ENCODE peak calls at places on chromosomes 4 and X, in five cellular contexts. One of them, this sample, is unnamed.
A peak's percentile ranks its signal among the peaks of the same experiment; 100 is the strongest.

GRCh38 chr4:8791609-8792008 is 80.0 kb downstream of the HMX1 start:
- DNase-seq in GDM1: no peak
- DNase-seq in left ventricle myocardium superior: no peak
- DNase-seq in skeletal muscle cell: no peak
- DNase-seq in neuronal stem cell: no peak
- DNase-seq in this sample: no peak

GRCh38 chr4:27011401-27011800 is 150.8 kb downstream of the STIM2 start:
- DNase-seq in GDM1: no peak
- DNase-seq in left ventricle myocardium superior: no peak
- DNase-seq in skeletal muscle cell: no peak
- DNase-seq in neuronal stem cell: no peak
- DNase-seq in this sample: no peak

GRCh38 chr4:155207534-155208257 is 740 bp upstream of the NPY2R start:
- DNase-seq in GDM1: no peak
- DNase-seq in left ventricle myocardium superior: no peak
- DNase-seq in skeletal muscle cell: no peak
- DNase-seq in neuronal stem cell: peak; percentile 58
- DNase-seq in this sample: no peak

GRCh38 chrX:54479471-54480122 is 16.4 kb downstream of the FGD1 start:
- DNase-seq in GDM1: no peak
- DNase-seq in left ventricle myocardium superior: no peak
- DNase-seq in skeletal muscle cell: no peak
- DNase-seq in neuronal stem cell: no peak
- DNase-seq in this sample: no peak

GRCh38 chr4:86608757-86609375 is 14.8 kb downstream of the PTPN13 start:
- DNase-seq in GDM1: no peak
- DNase-seq in left ventricle myocardium superior: no peak
- DNase-seq in skeletal muscle cell: no peak
- DNase-seq in neuronal stem cell: no peak
- DNase-seq in this sample: no peak

GRCh38 chr4:1031956-1032795 is 20.8 kb downstream of the FGFRL1 start:
- DNase-seq in GDM1: no peak
- DNase-seq in left ventricle myocardium superior: no peak
- DNase-seq in skeletal muscle cell: no peak
- DNase-seq in neuronal stem cell: no peak
- DNase-seq in this sample: no peak

GRCh38 chr4:67198757-67199156 is 346.5 kb downstream of the CENPC start:
- DNase-seq in GDM1: no peak
- DNase-seq in left ventricle myocardium superior: no peak
- DNase-seq in skeletal muscle cell: no peak
- DNase-seq in neuronal stem cell: no peak
- DNase-seq in this sample: peak; percentile 3

GRCh38 chr4:150261571-150261970 is 183.3 kb downstream of the DCLK2 start:
- DNase-seq in GDM1: no peak
- DNase-seq in left ventricle myocardium superior: no peak
- DNase-seq in skeletal muscle cell: no peak
- DNase-seq in neuronal stem cell: no peak
- DNase-seq in this sample: no peak

GRCh38 chrX:155767101-155767878 is 113.9 kb upstream of the VAMP7 start:
- DNase-seq in GDM1: no peak
- DNase-seq in left ventricle myocardium superior: peak; percentile 51
- DNase-seq in skeletal muscle cell: peak; percentile 49
- DNase-seq in neuronal stem cell: peak; percentile 54
- DNase-seq in this sample: peak; percentile 41

GRCh38 chrX:148223361-148223760 is 242.2 kb downstream of the FMR1NB start:
- DNase-seq in GDM1: no peak
- DNase-seq in left ventricle myocardium superior: no peak
- DNase-seq in skeletal muscle cell: no peak
- DNase-seq in neuronal stem cell: no peak
- DNase-seq in this sample: no peak

GRCh38 chr4:116016201-116016600 is 902.8 kb upstream of the NDST4 start:
- DNase-seq in GDM1: no peak
- DNase-seq in left ventricle myocardium superior: peak; percentile 21
- DNase-seq in skeletal muscle cell: peak; percentile 56
- DNase-seq in neuronal stem cell: no peak
- DNase-seq in this sample: peak; percentile 68

GRCh38 chr4:18850763-18851331 is 829.3 kb upstream of the LCORL start:
- DNase-seq in GDM1: no peak
- DNase-seq in left ventricle myocardium superior: no peak
- DNase-seq in skeletal muscle cell: no peak
- DNase-seq in neuronal stem cell: no peak
- DNase-seq in this sample: no peak

GRCh38 chr4:165874072-165874798 is 1.2 kb downstream of the TLL1 start:
- DNase-seq in GDM1: no peak
- DNase-seq in left ventricle myocardium superior: no peak
- DNase-seq in skeletal muscle cell: no peak
- DNase-seq in neuronal stem cell: peak; percentile 20
- DNase-seq in this sample: no peak

GRCh38 chrX:115428011-115428410 is 133.0 kb upstream of the PLS3 start:
- DNase-seq in GDM1: no peak
- DNase-seq in left ventricle myocardium superior: no peak
- DNase-seq in skeletal muscle cell: no peak
- DNase-seq in neuronal stem cell: no peak
- DNase-seq in this sample: no peak

GRCh38 chr4:38857354-38858096 is 908 bp upstream of the TLR6 start:
- DNase-seq in GDM1: peak; percentile 64
- DNase-seq in left ventricle myocardium superior: no peak
- DNase-seq in skeletal muscle cell: peak; percentile 85
- DNase-seq in neuronal stem cell: no peak
- DNase-seq in this sample: peak; percentile 80

GRCh38 chrX:112058255-112058654 is 24.3 kb downstream of the TRPC5 start:
- DNase-seq in GDM1: no peak
- DNase-seq in left ventricle myocardium superior: no peak
- DNase-seq in skeletal muscle cell: no peak
- DNase-seq in neuronal stem cell: no peak
- DNase-seq in this sample: peak; percentile 48

GRCh38 chr4:64940698-64941097 is 531.4 kb upstream of the TECRL start:
- DNase-seq in GDM1: no peak
- DNase-seq in left ventricle myocardium superior: no peak
- DNase-seq in skeletal muscle cell: peak; percentile 8
- DNase-seq in neuronal stem cell: no peak
- DNase-seq in this sample: peak; percentile 69

GRCh38 chr4:158203929-158204328 is 6.4 kb upstream of the TMEM144 start:
- DNase-seq in GDM1: no peak
- DNase-seq in left ventricle myocardium superior: no peak
- DNase-seq in skeletal muscle cell: no peak
- DNase-seq in neuronal stem cell: no peak
- DNase-seq in this sample: no peak

GRCh38 chr4:105060628-105061027 is 86.0 kb upstream of the TET2 start:
- DNase-seq in GDM1: peak; percentile 55
- DNase-seq in left ventricle myocardium superior: no peak
- DNase-seq in skeletal muscle cell: peak; percentile 56
- DNase-seq in neuronal stem cell: no peak
- DNase-seq in this sample: no peak

GRCh38 chrX:40996886-40997530 is 88.2 kb upstream of the USP9X start:
- DNase-seq in GDM1: peak; percentile 54
- DNase-seq in left ventricle myocardium superior: no peak
- DNase-seq in skeletal muscle cell: peak; percentile 49
- DNase-seq in neuronal stem cell: peak; percentile 15
- DNase-seq in this sample: no peak

GRCh38 chr4:100742045-100742444 is 224.2 kb upstream of the EMCN start:
- DNase-seq in GDM1: no peak
- DNase-seq in left ventricle myocardium superior: no peak
- DNase-seq in skeletal muscle cell: peak; percentile 40
- DNase-seq in neuronal stem cell: no peak
- DNase-seq in this sample: no peak

GRCh38 chr4:23979534-23979933 is 89.7 kb upstream of the PPARGC1A start:
- DNase-seq in GDM1: no peak
- DNase-seq in left ventricle myocardium superior: no peak
- DNase-seq in skeletal muscle cell: no peak
- DNase-seq in neuronal stem cell: no peak
- DNase-seq in this sample: no peak

GRCh38 chr4:175273995-175274753 is 356.0 kb downstream of the ADAM29 start:
- DNase-seq in GDM1: no peak
- DNase-seq in left ventricle myocardium superior: no peak
- DNase-seq in skeletal muscle cell: peak; percentile 24
- DNase-seq in neuronal stem cell: no peak
- DNase-seq in this sample: peak; percentile 33

GRCh38 chrX:150366951-150367545 is 3.9 kb downstream of the MAMLD1 start:
- DNase-seq in GDM1: no peak
- DNase-seq in left ventricle myocardium superior: no peak
- DNase-seq in skeletal muscle cell: no peak
- DNase-seq in neuronal stem cell: no peak
- DNase-seq in this sample: no peak

GRCh38 chrX:28787206-28787605 is 200.0 kb downstream of the IL1RAPL1 start:
- DNase-seq in GDM1: no peak
- DNase-seq in left ventricle myocardium superior: no peak
- DNase-seq in skeletal muscle cell: peak; percentile 35
- DNase-seq in neuronal stem cell: no peak
- DNase-seq in this sample: peak; percentile 32

GRCh38 chr4:13998850-13999249 is 371.3 kb upstream of the BOD1L1 start:
- DNase-seq in GDM1: no peak
- DNase-seq in left ventricle myocardium superior: no peak
- DNase-seq in skeletal muscle cell: no peak
- DNase-seq in neuronal stem cell: no peak
- DNase-seq in this sample: no peak

GRCh38 chr4:174248407-174248806 is 35.1 kb downstream of the FBXO8 start:
- DNase-seq in GDM1: no peak
- DNase-seq in left ventricle myocardium superior: no peak
- DNase-seq in skeletal muscle cell: no peak
- DNase-seq in neuronal stem cell: no peak
- DNase-seq in this sample: no peak

GRCh38 chr4:81085291-81085690 is 54.8 kb downstream of the BMP3 start:
- DNase-seq in GDM1: no peak
- DNase-seq in left ventricle myocardium superior: no peak
- DNase-seq in skeletal muscle cell: no peak
- DNase-seq in neuronal stem cell: no peak
- DNase-seq in this sample: no peak

GRCh38 chr4:65066106-65066505 is 604.2 kb downstream of the EPHA5 start:
- DNase-seq in GDM1: no peak
- DNase-seq in left ventricle myocardium superior: no peak
- DNase-seq in skeletal muscle cell: no peak
- DNase-seq in neuronal stem cell: no peak
- DNase-seq in this sample: no peak

GRCh38 chr4:175509320-175509719 is 302.7 kb downstream of the GPM6A start:
- DNase-seq in GDM1: no peak
- DNase-seq in left ventricle myocardium superior: no peak
- DNase-seq in skeletal muscle cell: no peak
- DNase-seq in neuronal stem cell: no peak
- DNase-seq in this sample: no peak

GRCh38 chr4:8647094-8647570 is 54.6 kb downstream of the CPZ start:
- DNase-seq in GDM1: no peak
- DNase-seq in left ventricle myocardium superior: no peak
- DNase-seq in skeletal muscle cell: no peak
- DNase-seq in neuronal stem cell: no peak
- DNase-seq in this sample: no peak

GRCh38 chr4:188934320-188934975 is 795.2 kb downstream of the TRIML1 start:
- DNase-seq in GDM1: no peak
- DNase-seq in left ventricle myocardium superior: no peak
- DNase-seq in skeletal muscle cell: peak; percentile 54
- DNase-seq in neuronal stem cell: no peak
- DNase-seq in this sample: peak; percentile 60

GRCh38 chrX:25523574-25523973 is 507.8 kb upstream of the ARX start:
- DNase-seq in GDM1: peak; percentile 6
- DNase-seq in left ventricle myocardium superior: no peak
- DNase-seq in skeletal muscle cell: peak; percentile 19
- DNase-seq in neuronal stem cell: peak; percentile 12
- DNase-seq in this sample: no peak

GRCh38 chr4:102344520-102344954 is 745 bp downstream of the SLC39A8 start:
- DNase-seq in GDM1: peak; percentile 55
- DNase-seq in left ventricle myocardium superior: peak; percentile 72
- DNase-seq in skeletal muscle cell: no peak
- DNase-seq in neuronal stem cell: peak; percentile 58
- DNase-seq in this sample: no peak

GRCh38 chr4:149784018-149784417 is 31.6 kb downstream of the IQCM start:
- DNase-seq in GDM1: no peak
- DNase-seq in left ventricle myocardium superior: no peak
- DNase-seq in skeletal muscle cell: no peak
- DNase-seq in neuronal stem cell: no peak
- DNase-seq in this sample: no peak

GRCh38 chr4:137343221-137343620 is 189.1 kb downstream of the PCDH18 start:
- DNase-seq in GDM1: no peak
- DNase-seq in left ventricle myocardium superior: no peak
- DNase-seq in skeletal muscle cell: peak; percentile 4
- DNase-seq in neuronal stem cell: no peak
- DNase-seq in this sample: no peak

GRCh38 chrX:95057341-95057740 is 1383.3 kb downstream of the FAM133A start:
- DNase-seq in GDM1: no peak
- DNase-seq in left ventricle myocardium superior: no peak
- DNase-seq in skeletal muscle cell: no peak
- DNase-seq in neuronal stem cell: no peak
- DNase-seq in this sample: no peak

This sample was measured in HS-5.